ENCODE peak calls at places on chromosomes 16 and 17, in seven cellular contexts. N is body of pancreas, O is astrocyte of the spinal cord, Q is epithelial cell of esophagus, J is PC-9, Y is right atrium auricular region, D is HCT116. B is an unnamed sample.

GRCh38 chr16:57324649-57325223 is 33.8 kb upstream of the CCL22 start:
- DNase-seq in N (no peak), O (no peak), Q (no peak), J (no peak), Y (no peak), D (no peak), B (no peak)

GRCh38 chr17:1966274-1967086 is 58.7 kb downstream of the RTN4RL1 start:
- DNase-seq in N (no peak), O (no peak), Q (no peak), J (no peak), Y (no peak), D (no peak), B (no peak)

GRCh38 chr17:8994319-8994718 is 27.0 kb upstream of the NTN1 start:
- DNase-seq in N (peak), O (peak), Q (peak), J (no peak), Y (no peak), D (peak), B (peak)

GRCh38 chr17:2963332-2964027 is 99.9 kb downstream of the OR1D5 start:
- DNase-seq in N (no peak), O (no peak), Q (no peak), J (no peak), Y (no peak), D (no peak), B (no peak)

GRCh38 chr16:58197314-58198012 is 443 bp downstream of the CSNK2A2 start:
- DNase-seq in N (no peak), O (no peak), Q (no peak), J (no peak), Y (no peak), D (no peak), B (no peak)

GRCh38 chr17:17685775-17686291 is 4.6 kb downstream of the RAI1 start:
- DNase-seq in N (peak), O (peak), Q (peak), J (peak), Y (no peak), D (peak), B (peak)

GRCh38 chr16:57609541-57610401 is 18.7 kb upstream of the ADGRG1 start:
- DNase-seq in N (peak), O (no peak), Q (peak), J (no peak), Y (no peak), D (no peak), B (no peak)

GRCh38 chr17:45128331-45128730 is 4.0 kb downstream of the PLCD3 start:
- DNase-seq in N (no peak), O (no peak), Q (no peak), J (no peak), Y (no peak), D (no peak), B (no peak)

GRCh38 chr16:57635266-57636097 is 7.1 kb downstream of the ADGRG1 start:
- DNase-seq in N (peak), O (no peak), Q (no peak), J (no peak), Y (no peak), D (no peak), B (no peak)

GRCh38 chr17:48611213-48611612 is 396 bp upstream of the HOXB7 start:
- DNase-seq in N (no peak), O (peak), Q (no peak), J (no peak), Y (no peak), D (no peak), B (no peak)

DNA sequence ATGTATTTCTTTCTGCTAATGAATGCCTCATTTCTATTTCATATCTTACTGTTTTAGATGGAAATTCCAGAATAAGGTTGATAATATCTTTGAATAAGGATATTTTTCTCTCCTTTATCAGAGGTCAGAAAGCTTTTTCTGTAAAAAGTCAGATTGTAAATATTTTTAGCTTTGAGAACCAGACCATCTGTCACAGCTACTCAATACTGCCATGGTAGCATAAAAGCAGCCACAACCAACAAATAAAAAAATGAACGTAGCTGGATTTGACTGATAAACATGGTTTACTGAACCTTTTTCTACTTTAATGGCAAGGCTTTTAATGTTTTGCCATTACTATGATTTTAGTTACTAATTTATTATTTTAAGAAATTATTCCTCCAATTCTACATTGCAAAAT is 217.4 kb upstream of the COX10 start:
- DNase-seq in N (no peak), O (no peak), Q (no peak), J (no peak), Y (no peak), D (no peak), B (no peak)
- H3K4me3 ChIP-seq in N (no peak), O (no peak), Q (no peak), J (no peak), Y (no peak), D (no peak), B (no peak)

GRCh38 chr16:12341423-12341822 is 364.9 kb downstream of the SNX29 start:
- DNase-seq in N (no peak), O (peak), Q (peak), J (peak), Y (no peak), D (peak), B (peak)

GRCh38 chr16:12339686-12340085 is 363.2 kb downstream of the SNX29 start:
- DNase-seq in N (no peak), O (peak), Q (no peak), J (no peak), Y (no peak), D (no peak), B (peak)

GRCh38 chr16:12337776-12338655 is 361.5 kb downstream of the SNX29 start:
- DNase-seq in N (no peak), O (peak), Q (no peak), J (no peak), Y (no peak), D (no peak), B (peak)

GRCh38 chr16:12341966-12342365 is 365.4 kb downstream of the SNX29 start:
- DNase-seq in N (no peak), O (no peak), Q (peak), J (peak), Y (no peak), D (no peak), B (peak)

GRCh38 chr16:12340151-12340733 is 363.7 kb downstream of the SNX29 start:
- DNase-seq in N (peak), O (peak), Q (peak), J (no peak), Y (no peak), D (peak), B (peak)
- TF ChIP-seq CTCF in N (peak), O (peak), Q (peak), J (peak), Y (no peak), D (peak), B (peak)

GRCh38 chr16:82748026-82748425 is 121.3 kb downstream of the CDH13 start:
- DNase-seq in N (peak), O (peak), Q (no peak), J (no peak), Y (no peak), D (no peak), B (peak)
- H3K4me3 ChIP-seq in N (no peak), O (no peak), Q (no peak), J (no peak), Y (no peak), D (no peak), B (no peak)

GRCh38 chr16:84044108-84044488 is 1.5 kb upstream of the SLC38A8 start:
- DNase-seq in N (no peak), O (no peak), Q (peak), J (no peak), Y (no peak), D (peak), B (peak)
- TF ChIP-seq CTCF in N (peak), O (peak), Q (peak), J (peak), Y (no peak), D (peak), B (peak)

GRCh38 chr17:59488805-59489204 is 76.6 kb upstream of the DHX40 start:
- DNase-seq in N (no peak), O (no peak), Q (no peak), J (no peak), Y (peak), D (no peak), B (no peak)

GRCh38 chr17:59487161-59487873 is 78.1 kb upstream of the DHX40 start:
- DNase-seq in N (no peak), O (no peak), Q (no peak), J (no peak), Y (peak), D (no peak), B (peak)

GRCh38 chr17:59485018-59485417 is 80.4 kb upstream of the DHX40 start:
- DNase-seq in N (no peak), O (no peak), Q (no peak), J (no peak), Y (no peak), D (no peak), B (no peak)

GRCh38 chr17:59479141-59479540 is 86.3 kb upstream of the DHX40 start:
- DNase-seq in N (no peak), O (no peak), Q (no peak), J (no peak), Y (peak), D (no peak), B (no peak)

GRCh38 chr17:59483860-59484259 is 81.5 kb upstream of the DHX40 start:
- DNase-seq in N (no peak), O (no peak), Q (no peak), J (no peak), Y (no peak), D (no peak), B (no peak)
- H3K4me3 ChIP-seq in N (no peak), O (no peak), Q (no peak), J (no peak), Y (no peak), D (no peak), B (no peak)

GRCh38 chr16:68432701-68433100 is 15.6 kb downstream of the SMPD3 start:
- DNase-seq in N (no peak), O (no peak), Q (no peak), J (no peak), Y (no peak), D (no peak), B (no peak)
- TF ChIP-seq CTCF in N (no peak), O (no peak), Q (no peak), J (no peak), Y (no peak), D (no peak), B (no peak)

DNA sequence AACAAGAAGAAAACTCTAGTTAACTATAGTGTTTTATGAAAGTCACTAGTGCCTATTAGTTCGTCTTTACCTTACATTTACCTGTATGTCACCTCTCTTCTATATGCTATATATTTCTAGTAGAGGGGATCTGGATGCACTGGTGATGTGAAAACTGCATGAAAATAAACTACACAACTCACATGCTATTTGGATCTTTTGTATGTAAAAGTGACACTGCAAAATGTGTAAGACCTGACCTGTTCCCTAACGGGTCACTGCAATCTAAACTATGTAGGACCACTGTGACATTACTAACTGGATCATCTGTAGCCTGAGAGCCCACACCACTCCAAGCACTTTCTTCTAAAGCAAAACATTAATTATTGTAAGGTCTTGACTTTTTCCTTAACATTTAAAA is 1.7 kb downstream of the BLMH start:
- DNase-seq in N (no peak), O (no peak), Q (no peak), J (no peak), Y (no peak), D (no peak), B (no peak)
- H3K4me3 ChIP-seq in N (no peak), O (no peak), Q (no peak), J (peak), Y (no peak), D (peak), B (no peak)

GRCh38 chr16:78574571-78574970 is 475.1 kb downstream of the WWOX start:
- DNase-seq in N (no peak), O (no peak), Q (no peak), J (no peak), Y (no peak), D (no peak), B (no peak)
- TF ChIP-seq CTCF in N (no peak), O (no peak), Q (no peak), J (no peak), Y (no peak), D (no peak), B (no peak)

B was measured in fibroblast of mammary gland.